ENCODE peak calls at places on chromosome 9, in six cellular contexts. E is GM12865; I is lower leg skin; A is A549; B is K562; M is CD4-positive, CD25-positive, alpha-beta regulatory T cell. F is an unnamed sample.
A peak's percentile ranks its signal among the peaks of the same experiment; 100 is the strongest.

GRCh38 chr9:89312154-89312616 is 1.2 kb downstream of the CKS2 start:
- DNase-seq in M (peak; percentile 52), A (no peak), B (peak; percentile 18), I (no peak), E (peak; percentile 29), F (peak; percentile 39)

GRCh38 chr9:94212091-94212490 is 47.0 kb upstream of the ZNF169 start:
- DNase-seq in A (no peak), I (no peak), M (no peak), E (no peak), B (peak; percentile 23), F (peak; percentile 36)

GRCh38 chr9:128149001-128149701 is at the start of gene LCN2:
- DNase-seq in E (no peak), B (peak; percentile 22), M (no peak), I (no peak), A (peak; percentile 31), F (no peak)

GRCh38 chr9:130254753-130255637 is 10.6 kb upstream of the HMCN2 start:
- DNase-seq in I (peak; percentile 45), A (no peak), M (no peak), B (no peak), E (no peak), F (no peak)

GRCh38 chr9:126375386-126375785 is 48.8 kb downstream of the MVB12B start:
- DNase-seq in E (no peak), A (no peak), B (no peak), I (no peak), M (no peak), F (peak; percentile 52)

GRCh38 chr9:89594811-89595550 is 9.8 kb upstream of the GADD45G start:
- DNase-seq in M (no peak), E (no peak), I (no peak), B (no peak), A (no peak), F (no peak)

GRCh38 chr9:133614056-133614455 is 4.9 kb upstream of the FAM163B start:
- DNase-seq in M (no peak), E (no peak), B (no peak), I (no peak), A (no peak), F (no peak)

GRCh38 chr9:69035438-69036316 is at the start of gene FXN:
- DNase-seq in I (peak; percentile 95), M (peak; percentile 87), A (peak; percentile 70), E (peak; percentile 92), B (peak; percentile 84), F (peak; percentile 81)

GRCh38 chr9:98899399-98900056 is 44.2 kb upstream of the COL15A1 start:
- DNase-seq in A (no peak), I (peak; percentile 71), M (no peak), E (peak; percentile 18), B (no peak), F (peak; percentile 51)

GRCh38 chr9:6759114-6759977 is 1.6 kb downstream of the KDM4C start:
- DNase-seq in B (no peak), M (no peak), I (peak; percentile 79), A (peak; percentile 38), E (peak; percentile 84), F (peak; percentile 47)

GRCh38 chr9:84828101-84828500 is 158.6 kb downstream of the NTRK2 start:
- DNase-seq in B (no peak), A (no peak), E (no peak), I (no peak), M (no peak), F (no peak)

GRCh38 chr9:126470251-126470993 is 143.3 kb upstream of the LMX1B start:
- DNase-seq in I (no peak), B (no peak), A (no peak), M (no peak), E (peak; percentile 25), F (peak; percentile 42)

GRCh38 chr9:95907794-95908193 is 32.3 kb downstream of the ERCC6L2 start:
- DNase-seq in E (no peak), A (no peak), B (no peak), I (no peak), M (peak; percentile 16), F (no peak)

GRCh38 chr9:37032713-37033112 is 1.4 kb downstream of the PAX5 start:
- DNase-seq in M (no peak), B (no peak), A (no peak), I (peak; percentile 48), E (peak; percentile 77), F (no peak)

GRCh38 chr9:35940474-35941467 is 17.2 kb downstream of the OR2S2 start:
- DNase-seq in B (no peak), A (no peak), I (peak; percentile 49), E (no peak), M (peak; percentile 75), F (no peak)

GRCh38 chr9:116365056-116365471 is 211.5 kb downstream of the PAPPA start:
- DNase-seq in E (no peak), I (no peak), A (no peak), M (no peak), B (no peak), F (peak; percentile 82)

DNA sequence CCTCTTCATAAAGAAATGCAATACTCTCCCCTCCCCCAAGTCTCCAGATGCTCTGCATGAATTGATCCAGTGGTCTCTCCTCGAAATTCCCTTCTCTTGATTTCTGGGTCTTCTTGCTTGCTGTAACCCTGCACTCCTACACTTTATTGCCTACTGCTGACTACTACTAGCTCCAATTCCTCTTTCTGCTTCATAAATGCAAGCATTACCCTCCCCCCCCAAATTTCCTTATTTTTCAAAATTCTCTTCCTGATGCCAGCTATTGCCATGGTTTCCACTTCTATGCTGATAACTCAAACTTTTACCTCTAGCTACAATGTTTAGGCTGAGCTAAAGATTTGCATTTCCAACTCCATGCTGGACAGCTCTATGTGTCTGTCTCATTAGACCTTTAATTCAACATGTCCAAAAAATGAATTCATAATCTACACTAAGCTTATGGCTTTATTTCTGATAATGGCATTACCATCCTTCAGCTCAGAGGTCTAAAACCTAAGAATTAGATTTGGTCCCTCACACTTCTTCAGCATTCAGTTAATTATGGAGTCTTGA is 1.4 kb downstream of the ZBTB26 start:
- DNase-seq in A (no peak), M (no peak), I (no peak), B (no peak), E (no peak), F (no peak)
- H3K4me3 ChIP-seq in A (peak overlapping the region; percentile 81), M (peak overlapping the region; percentile 38), I (no peak overlapping the region), B (no peak overlapping the region), E (peak overlapping the region; percentile 99), F (no peak overlapping the region)

DNA sequence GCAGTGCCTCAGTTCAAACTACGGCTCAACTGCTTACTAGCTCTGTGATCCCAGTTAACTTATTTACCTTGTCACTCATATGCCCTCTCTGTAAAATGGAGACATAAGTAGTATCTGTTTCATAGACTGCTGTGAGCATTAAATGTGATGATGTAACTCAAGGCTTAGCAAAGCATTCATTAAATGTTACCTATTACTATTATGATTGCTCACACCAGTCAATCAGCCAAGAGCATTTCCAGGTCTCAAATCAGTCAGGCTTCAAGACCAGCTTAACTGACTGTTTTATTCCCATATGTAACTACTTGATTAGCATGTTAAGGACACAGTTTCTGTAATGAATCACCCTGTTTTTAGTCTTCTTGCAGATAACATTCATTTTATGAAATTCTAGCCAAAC is 413.3 kb downstream of the MLLT3 start:
- DNase-seq in A (no peak), B (no peak), M (no peak), E (no peak), I (no peak), F (no peak)
- H3K4me3 ChIP-seq in A (no peak overlapping the region), B (no peak overlapping the region), M (peak overlapping the region; percentile 49), E (no peak overlapping the region), I (no peak overlapping the region), F (no peak overlapping the region)

GRCh38 chr9:137253717-137254623 is 1.2 kb upstream of the NELFB start:
- DNase-seq in M (no peak), A (no peak), I (no peak), B (no peak), E (no peak), F (no peak)
- H3K4me3 ChIP-seq in M (no peak overlapping the region), A (peak overlapping the region; percentile 93), I (peak overlapping the region; percentile 83), B (peak overlapping the region; percentile 100), E (peak overlapping the region; percentile 59), F (peak overlapping the region; percentile 98)

DNA sequence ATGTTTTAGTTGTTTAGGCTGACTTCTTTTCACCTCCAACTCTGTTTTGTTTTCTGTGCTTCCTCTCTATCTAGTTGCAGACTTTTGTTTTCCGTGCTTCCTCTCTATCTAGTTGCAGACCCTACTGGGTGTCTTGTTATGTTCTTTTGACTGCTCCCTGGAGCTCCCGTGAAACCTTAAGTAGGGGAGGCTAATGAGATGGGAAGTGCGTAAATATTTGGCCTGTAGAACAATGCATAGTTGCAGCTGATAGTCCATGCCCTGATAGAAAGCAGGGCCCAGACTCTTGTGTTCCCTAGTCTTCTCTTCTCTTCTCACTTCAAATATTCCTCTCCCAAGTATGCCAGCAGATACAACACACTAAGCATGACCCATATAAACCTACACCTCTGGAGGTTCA is 757.0 kb downstream of the BRINP1 start:
- DNase-seq in M (no peak), E (no peak), I (no peak), B (no peak), A (no peak), F (no peak)
- H3K4me3 ChIP-seq in M (no peak overlapping the region), E (no peak overlapping the region), I (no peak overlapping the region), B (no peak overlapping the region), A (no peak overlapping the region), F (no peak overlapping the region)

DNA sequence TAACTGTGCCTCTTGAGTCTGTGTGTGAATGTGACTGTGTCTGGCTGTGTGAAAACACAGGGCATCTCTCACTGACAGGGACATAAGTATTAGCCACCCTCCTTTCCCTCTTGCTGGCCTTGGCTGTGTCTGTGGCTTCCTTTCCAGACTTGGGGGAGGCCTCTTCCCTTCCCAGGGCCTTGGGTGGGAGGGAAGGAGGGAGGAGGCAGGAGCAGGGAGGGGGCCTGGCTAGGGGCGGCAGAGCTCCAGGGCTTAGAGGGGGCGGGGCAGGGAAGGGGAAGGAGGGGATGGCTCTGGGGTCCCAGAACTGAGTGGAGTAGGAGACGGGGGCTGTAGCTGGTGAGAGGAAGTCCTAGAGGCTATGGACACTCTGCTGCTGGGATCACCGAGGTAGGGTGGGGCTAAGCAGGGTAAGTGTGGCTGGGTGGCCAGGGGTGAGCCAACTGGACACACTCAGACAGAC is 1.7 kb downstream of the IL11RA start:
- DNase-seq in A (no peak), E (no peak), M (no peak), I (no peak), B (no peak), F (no peak)
- H3K4me3 ChIP-seq in A (no peak overlapping the region), E (no peak overlapping the region), M (no peak overlapping the region), I (no peak overlapping the region), B (no peak overlapping the region), F (no peak overlapping the region)

GRCh38 chr9:38692707-38693106 is 27.2 kb downstream of the FAM240B start:
- DNase-seq in A (no peak), M (no peak), I (no peak), B (no peak), E (no peak), F (no peak)
- H3K4me3 ChIP-seq in A (no peak overlapping the region), M (no peak overlapping the region), I (no peak overlapping the region), B (no peak overlapping the region), E (no peak overlapping the region), F (no peak overlapping the region)

DNA sequence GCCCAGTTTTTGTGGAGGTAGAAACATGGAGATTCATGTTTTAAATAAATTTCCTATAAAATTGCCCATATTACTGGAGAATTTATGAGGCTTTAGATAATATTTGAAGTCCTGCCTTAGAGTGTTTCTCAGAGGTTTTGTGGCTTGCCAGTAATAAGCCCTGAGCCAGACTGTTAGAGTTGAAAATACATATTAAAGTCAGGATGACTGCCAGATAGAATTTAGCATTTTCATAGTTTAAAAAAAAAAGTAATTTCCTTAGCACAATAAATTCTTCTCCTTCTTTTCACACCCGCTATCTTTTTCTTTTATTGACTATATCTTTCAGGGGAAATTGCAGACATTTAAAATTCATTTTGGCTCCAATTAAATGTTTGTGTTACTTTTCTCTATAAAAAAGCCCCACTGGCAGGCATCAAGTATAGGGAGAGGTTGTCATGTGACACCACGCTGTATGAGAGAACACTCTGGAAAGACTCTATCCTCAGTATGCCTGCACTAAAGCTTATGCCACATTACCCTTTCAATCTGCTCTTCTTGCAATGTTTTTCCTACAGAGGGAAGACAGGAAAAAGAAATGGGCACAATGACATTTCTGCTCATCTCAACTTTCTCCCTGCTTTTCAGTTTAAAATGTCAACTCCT is 135.2 kb downstream of the MPDZ start:
- DNase-seq in I (no peak), B (no peak), A (no peak), M (no peak), E (no peak), F (no peak)
- H3K4me3 ChIP-seq in I (no peak overlapping the region), B (no peak overlapping the region), A (no peak overlapping the region), M (no peak overlapping the region), E (no peak overlapping the region), F (no peak overlapping the region)

F was measured in SJCRH30.